ENCODE peak calls at places on chromosomes 11 and 22, in eight cellular contexts. A, L, K, E, Q, U, C and W are unnamed samples.

GRCh38 chr11:57458410-57459111 is 1.8 kb upstream of the RTN4RL2 start:
- DNase-seq in E (no peak), K (peak), U (peak), L (peak), Q (peak), C (peak), A (no peak), W (peak)

GRCh38 chr11:127816959-127817358 is 770.4 kb downstream of the ETS1 start:
- DNase-seq in U (no peak), K (no peak), E (peak), L (peak), C (no peak), A (no peak), Q (no peak), W (no peak)

GRCh38 chr11:102111011-102111786 is 952 bp downstream of the YAP1 start:
- DNase-seq in U (peak), K (peak), E (peak), C (peak), L (peak), Q (peak), A (no peak), W (no peak)

GRCh38 chr22:17570851-17571631 is 7.7 kb downstream of the SLC25A18 start:
- DNase-seq in E (no peak), K (no peak), C (no peak), Q (peak), L (peak), U (no peak), A (no peak), W (no peak)

GRCh38 chr11:120511116-120511803 is at the start of gene GRIK4:
- DNase-seq in U (peak), E (peak), Q (peak), K (peak), C (peak), A (peak), L (peak), W (peak)

GRCh38 chr22:48782817-48783511 is 1044.7 kb downstream of the BRD1 start:
- DNase-seq in U (no peak), K (peak), C (no peak), Q (no peak), L (no peak), E (no peak), A (peak), W (peak)

GRCh38 chr11:93933230-93933629 is 82.8 kb upstream of the VSTM5 start:
- DNase-seq in Q (no peak), C (no peak), E (no peak), A (no peak), U (no peak), L (no peak), K (no peak), W (no peak)

GRCh38 chr11:72954860-72955259 is 140.6 kb downstream of the ATG16L2 start:
- DNase-seq in A (no peak), L (no peak), Q (no peak), U (no peak), E (no peak), K (no peak), C (no peak), W (no peak)

GRCh38 chr11:393219-394033 is 583 bp upstream of the PKP3 start:
- DNase-seq in K (no peak), E (no peak), U (peak), C (no peak), L (peak), A (peak), Q (peak), W (no peak)

GRCh38 chr11:120212926-120213325 is 2.1 kb downstream of the OAF start:
- DNase-seq in C (no peak), U (peak), Q (no peak), K (no peak), E (no peak), L (peak), A (no peak), W (no peak)

GRCh38 chr22:49576241-49577141 is 251.2 kb downstream of the BRD1 start:
- DNase-seq in C (no peak), U (no peak), K (peak), E (no peak), L (no peak), Q (no peak), A (no peak), W (no peak)

GRCh38 chr11:102798012-102798746 is at the start of gene MMP1:
- DNase-seq in Q (peak), A (no peak), U (peak), K (no peak), C (no peak), E (no peak), L (peak), W (no peak)

GRCh38 chr11:121063728-121064127 is 37.3 kb upstream of the TECTA start:
- DNase-seq in K (no peak), A (no peak), Q (no peak), C (peak), E (no peak), U (peak), L (no peak), W (peak)

GRCh38 chr11:12434255-12434654 is 56.9 kb downstream of the PARVA start:
- DNase-seq in A (no peak), U (no peak), L (peak), K (no peak), C (no peak), Q (no peak), E (no peak), W (no peak)

GRCh38 chr11:88059326-88059725 is 115.9 kb downstream of the RAB38 start:
- DNase-seq in U (peak), K (no peak), A (no peak), L (peak), C (no peak), E (no peak), Q (no peak), W (no peak)

GRCh38 chr11:6599449-6599848 is 4.0 kb downstream of the RRP8 start:
- DNase-seq in U (no peak), E (no peak), L (no peak), K (no peak), C (no peak), A (no peak), Q (no peak), W (no peak)

GRCh38 chr11:85313741-85314140 is 313.4 kb downstream of the DLG2 start:
- DNase-seq in E (no peak), U (no peak), Q (no peak), A (no peak), C (no peak), K (no peak), L (no peak), W (no peak)

GRCh38 chr22:26592368-26593015 is 2.6 kb upstream of the TPST2 start:
- DNase-seq in A (no peak), L (no peak), Q (no peak), C (no peak), U (no peak), E (peak), K (no peak), W (peak)

GRCh38 chr22:37328017-37328416 is 45.7 kb downstream of the CYTH4 start:
- DNase-seq in K (no peak), Q (no peak), C (no peak), L (peak), E (no peak), A (peak), U (peak), W (no peak)

GRCh38 chr22:40204331-40205116 is 26.8 kb downstream of the TNRC6B start:
- DNase-seq in Q (no peak), C (no peak), K (peak), E (no peak), L (peak), U (no peak), A (no peak), W (no peak)

GRCh38 chr11:88281317-88281712 is 56.2 kb downstream of the CTSC start:
- DNase-seq in L (peak), U (peak), K (no peak), C (no peak), E (no peak), A (no peak), Q (no peak), W (no peak)

GRCh38 chr11:64598106-64598796 is 7.2 kb downstream of the SLC22A12 start:
- DNase-seq in L (no peak), U (no peak), C (no peak), K (peak), Q (no peak), A (no peak), E (no peak), W (no peak)

GRCh38 chr11:2707736-2708135 is 7.9 kb upstream of the KCNQ1OT1 start:
- DNase-seq in E (no peak), A (no peak), U (no peak), L (no peak), C (no peak), K (no peak), Q (no peak), W (no peak)

GRCh38 chr11:38305682-38306081 is 1707.6 kb upstream of the RAG2 start:
- DNase-seq in C (no peak), K (no peak), Q (no peak), A (no peak), L (no peak), U (no peak), E (no peak), W (no peak)

GRCh38 chr11:132186699-132187098 is 816.3 kb downstream of the NTM start:
- DNase-seq in Q (no peak), K (peak), A (no peak), U (no peak), C (peak), E (no peak), L (no peak), W (no peak)

GRCh38 chr22:40509401-40510134 is 127.0 kb downstream of the MRTFA start:
- DNase-seq in K (no peak), C (no peak), U (no peak), A (no peak), E (no peak), Q (peak), L (peak), W (no peak)

GRCh38 chr11:132475046-132475445 is 1057.3 kb downstream of the OPCML start:
- DNase-seq in E (no peak), C (no peak), K (no peak), L (peak), U (no peak), Q (no peak), A (no peak), W (no peak)

GRCh38 chr11:68345776-68346728 is 33.7 kb downstream of the LRP5 start:
- DNase-seq in Q (no peak), C (no peak), A (no peak), K (no peak), U (no peak), L (no peak), E (no peak), W (no peak)

GRCh38 chr11:7577883-7578242 is 64.1 kb downstream of the PPFIBP2 start:
- DNase-seq in K (peak), A (no peak), E (peak), C (peak), U (peak), L (peak), Q (peak), W (no peak)

GRCh38 chr11:17551347-17552040 is 4.4 kb downstream of the OTOG start:
- DNase-seq in Q (no peak), A (no peak), L (no peak), K (no peak), E (no peak), U (no peak), C (no peak), W (no peak)
- TF ChIP-seq EZH2phosphoT487 in Q (no peak), A (no peak), L (no peak), K (no peak), E (no peak), U (no peak), C (no peak), W (no peak)

DNA sequence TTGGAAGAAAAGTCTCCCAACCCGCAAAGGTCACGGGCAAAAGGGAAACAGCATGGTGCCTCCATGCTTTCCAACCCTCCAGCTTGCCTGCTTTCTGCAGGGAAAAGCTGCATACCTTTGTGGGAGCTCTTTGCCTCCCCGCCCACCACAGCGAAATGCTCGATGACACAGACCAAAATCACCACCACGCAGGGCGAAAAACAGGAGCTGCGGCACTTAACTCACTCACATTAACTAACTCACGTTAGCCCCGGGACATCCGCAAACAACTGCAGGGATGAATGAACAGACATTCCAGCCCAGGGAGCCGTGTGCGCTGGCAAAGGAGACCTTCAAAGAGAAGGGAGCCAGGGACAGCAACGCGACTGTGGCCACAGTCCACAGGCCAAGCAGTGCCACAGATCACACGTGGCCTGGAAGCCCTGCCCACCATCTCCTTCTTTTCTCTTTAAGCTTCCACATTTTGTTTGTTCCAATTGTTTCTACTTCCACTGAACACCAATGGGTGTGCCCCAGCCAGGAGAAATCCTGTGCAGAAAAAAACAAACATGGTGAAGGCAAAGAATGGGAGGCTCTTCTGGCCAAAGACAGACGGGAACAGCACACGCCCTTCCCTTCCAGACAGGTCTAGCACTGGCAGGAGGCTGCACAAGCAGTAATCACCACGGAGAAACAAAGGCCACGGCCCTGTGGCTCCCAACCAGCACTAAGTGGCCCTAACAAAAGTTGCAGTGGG is 39.3 kb downstream of the DUSP8 start:
- DNase-seq in K (no peak), E (no peak), C (no peak), A (no peak), U (no peak), L (peak), Q (no peak), W (no peak)
- H3K4me2 ChIP-seq in K (no peak), E (no peak), C (no peak), A (no peak), U (no peak), L (peak), Q (no peak), W (no peak)

GRCh38 chr11:34478845-34479663 is 34.5 kb downstream of the ELF5 start:
- DNase-seq in U (no peak), Q (no peak), E (no peak), K (peak), L (no peak), C (no peak), A (no peak), W (no peak)

GRCh38 chr11:34480339-34480738 is 33.3 kb downstream of the ELF5 start:
- DNase-seq in U (peak), Q (no peak), A (no peak), K (no peak), L (peak), E (no peak), C (no peak), W (no peak)

GRCh38 chr11:34487430-34487829 is 26.2 kb downstream of the ELF5 start:
- DNase-seq in Q (no peak), E (no peak), C (no peak), U (no peak), A (no peak), L (no peak), K (no peak), W (no peak)

GRCh38 chr11:34481307-34481706 is 32.3 kb downstream of the ELF5 start:
- DNase-seq in Q (no peak), C (no peak), E (no peak), K (no peak), A (no peak), L (peak), U (peak), W (no peak)

DNA sequence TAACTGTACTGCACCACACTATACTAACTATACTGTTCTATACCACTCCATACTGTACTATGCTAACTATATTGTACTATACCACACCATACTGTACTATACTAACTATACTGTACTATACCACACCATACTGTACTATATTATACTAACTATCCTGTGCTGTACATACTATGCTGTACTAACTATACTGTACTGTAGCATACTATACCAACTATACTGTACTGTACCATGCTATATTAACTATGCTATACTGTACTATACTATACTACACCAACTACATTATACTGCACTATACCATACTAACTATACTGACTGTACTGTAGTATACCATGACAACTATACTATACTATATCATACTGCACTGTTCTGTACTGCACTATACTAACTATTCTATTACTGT is 30.1 kb downstream of the ELF5 start:
- DNase-seq in E (no peak), A (no peak), U (no peak), Q (no peak), K (no peak), C (no peak), L (no peak), W (no peak)
- TF ChIP-seq EZH2phosphoT487 in E (no peak), A (no peak), U (no peak), Q (no peak), K (no peak), C (no peak), L (no peak), W (no peak)

GRCh38 chr11:36399236-36399635 is 103.1 kb downstream of the PRR5L start:
- DNase-seq in A (no peak), K (no peak), U (no peak), C (no peak), L (no peak), Q (no peak), E (no peak), W (no peak)

GRCh38 chr11:36394926-36395325 is 98.8 kb downstream of the PRR5L start:
- DNase-seq in A (no peak), Q (no peak), U (no peak), L (no peak), E (no peak), K (no peak), C (no peak), W (no peak)

GRCh38 chr11:36400768-36401455 is 104.8 kb downstream of the PRR5L start:
- DNase-seq in K (no peak), Q (no peak), U (no peak), C (no peak), E (no peak), A (no peak), L (no peak), W (no peak)

GRCh38 chr11:36399745-36400144 is 103.7 kb downstream of the PRR5L start:
- DNase-seq in A (no peak), K (no peak), U (no peak), L (no peak), E (no peak), Q (peak), C (no peak), W (no peak)

DNA sequence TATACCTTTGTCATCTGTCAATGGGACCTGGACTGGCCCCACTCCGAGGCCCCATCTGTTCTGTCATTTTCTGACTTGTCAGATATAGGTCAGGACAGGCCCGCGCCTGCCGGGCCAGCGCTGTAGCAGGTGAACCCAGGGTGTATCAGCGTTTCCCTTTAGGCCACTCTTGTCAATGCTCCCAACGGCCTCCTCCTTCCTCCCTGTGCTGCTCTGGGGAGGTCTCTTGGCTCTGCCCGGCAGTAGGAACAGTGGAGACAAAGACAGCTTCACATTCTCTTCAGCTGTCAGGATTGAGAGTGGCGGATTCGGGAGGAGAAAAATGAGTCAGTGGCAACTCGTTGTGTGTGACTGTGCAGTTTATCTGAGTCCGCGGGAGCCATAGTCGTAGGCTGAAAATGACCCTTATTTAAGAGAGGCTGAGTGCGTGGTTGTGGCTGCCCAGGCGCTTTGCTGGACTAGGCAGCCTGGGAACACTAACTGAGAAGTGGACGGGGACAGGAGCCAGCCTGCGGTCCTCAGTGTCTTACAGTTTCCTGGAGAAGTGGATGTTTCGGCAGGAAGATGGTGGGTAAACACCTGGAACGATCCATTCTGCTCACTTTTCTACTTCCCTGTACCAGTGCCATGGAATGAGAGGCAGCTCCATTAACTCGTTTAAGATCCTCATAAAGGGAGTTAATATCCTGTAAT is 102.3 kb downstream of the PRR5L start:
- DNase-seq in U (no peak), L (no peak), K (no peak), E (no peak), Q (no peak), A (no peak), C (no peak), W (no peak)
- H3K4me2 ChIP-seq in U (no peak), L (no peak), K (no peak), E (no peak), Q (no peak), A (no peak), C (no peak), W (no peak)

GRCh38 chr11:18264035-18264434 is 2.0 kb upstream of the SAA1 start:
- DNase-seq in L (no peak), E (no peak), U (no peak), K (no peak), C (no peak), A (no peak), Q (no peak), W (no peak)
- TF ChIP-seq EZH2phosphoT487 in L (no peak), E (no peak), U (no peak), K (no peak), C (no peak), A (no peak), Q (no peak), W (no peak)

GRCh38 chr11:75315439-75315805 is 36.0 kb downstream of the ARRB1 start:
- DNase-seq in Q (no peak), A (no peak), K (no peak), C (no peak), L (no peak), U (no peak), E (no peak), W (no peak)

GRCh38 chr11:75311858-75312288 is 39.6 kb downstream of the ARRB1 start:
- DNase-seq in A (no peak), Q (peak), L (peak), E (no peak), U (no peak), K (peak), C (no peak), W (no peak)

GRCh38 chr11:75312346-75312745 is 39.1 kb downstream of the ARRB1 start:
- DNase-seq in A (no peak), L (no peak), K (no peak), E (no peak), C (no peak), U (no peak), Q (no peak), W (no peak)

GRCh38 chr11:75314771-75315438 is 36.6 kb downstream of the ARRB1 start:
- DNase-seq in A (no peak), L (no peak), C (no peak), Q (no peak), U (no peak), K (no peak), E (no peak), W (no peak)

DNA sequence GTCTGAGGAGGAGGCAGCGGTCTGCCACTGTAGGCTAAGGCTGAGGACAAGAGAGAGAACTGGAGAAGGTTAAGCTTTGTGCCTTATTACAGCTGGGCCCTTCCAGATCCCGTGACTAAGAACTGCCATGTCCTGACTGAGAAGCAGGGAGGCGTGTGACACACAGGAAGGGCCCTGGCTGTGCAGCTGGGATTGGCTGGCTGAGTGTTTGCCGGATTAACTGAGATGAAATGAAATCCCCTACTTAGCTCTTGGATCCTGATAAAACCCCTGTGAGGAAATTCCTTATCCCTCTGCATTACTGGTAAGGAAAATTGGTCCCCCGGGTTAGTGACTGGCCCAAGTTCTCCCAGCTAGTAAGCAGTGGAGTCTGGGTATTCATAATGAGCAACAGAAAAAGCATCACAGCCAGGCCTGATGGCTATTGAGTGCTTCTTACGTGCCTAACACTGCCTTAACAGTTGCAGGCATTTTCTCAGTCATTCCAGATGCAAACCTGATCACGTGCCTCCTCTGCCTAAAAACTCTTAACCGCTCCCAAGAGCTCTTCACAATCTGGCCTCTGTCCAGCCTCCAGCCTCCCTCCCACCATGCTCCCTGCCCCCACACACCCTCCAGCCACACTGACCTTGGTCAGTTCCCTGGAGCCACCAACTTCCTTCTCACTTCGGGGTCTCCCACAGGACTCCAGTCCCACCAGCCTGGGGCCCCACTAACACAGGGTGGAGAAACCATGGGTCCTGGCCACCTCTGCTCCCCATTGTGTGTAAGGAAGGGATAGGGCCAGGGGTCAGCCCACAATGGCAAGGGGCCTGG is 37.8 kb downstream of the ARRB1 start:
- DNase-seq in L (peak), A (no peak), U (peak), K (no peak), E (no peak), C (no peak), Q (peak), W (no peak)
- H3K4me2 ChIP-seq in L (no peak), A (no peak), U (no peak), K (no peak), E (no peak), C (no peak), Q (no peak), W (no peak)